ENCODE peak calls at places on chromosomes 12 and 14, in ten cellular contexts. T is SK-N-DZ; Q is HuH-7.5; S is GM18507; K is caudate nucleus; W is HCT116; R is activated CD4-positive, CD25-positive, alpha-beta regulatory T cell treated with anti-CD3 and anti-CD28 coated beads, Interleukin-2, amount 50 U/mL, for 16 hours; G is NCI-H1417; M is tibial nerve; A is NCI-H748 treated with DMSO at 0.1 percent for 48 hours. D is an unnamed sample.

GRCh38 chr12:114186241-114187002 is 219.5 kb downstream of the TBX5 start:
- DNase-seq in T (no peak), Q (no peak), S (no peak), K (peak; percentile 89), W (no peak), R (no peak), G (no peak), M (no peak), A (no peak), D (no peak)

GRCh38 chr14:61671086-61671485 is 24.2 kb upstream of the HIF1A start:
- DNase-seq in T (no peak), Q (no peak), S (no peak), K (no peak), W (no peak), R (no peak), G (no peak), M (no peak), A (no peak), D (no peak)

GRCh38 chr14:94685681-94686485 is 73.7 kb downstream of the SERPINA3 start:
- DNase-seq in T (no peak), Q (no peak), S (no peak), K (no peak), W (no peak), R (no peak), G (no peak), M (no peak), A (no peak), D (no peak)

GRCh38 chr12:113735146-113735545 is 231.0 kb downstream of the RBM19 start:
- DNase-seq in T (peak; percentile 20), Q (no peak), S (no peak), K (no peak), W (no peak), R (no peak), G (no peak), M (no peak), A (no peak), D (no peak)

GRCh38 chr14:49852351-49853157 is at the start of gene NEMF:
- DNase-seq in T (peak; percentile 89), Q (peak; percentile 45), S (no peak), K (peak; percentile 91), W (peak; percentile 90), R (peak; percentile 77), G (peak; percentile 99), M (peak; percentile 74), A (peak; percentile 90), D (peak; percentile 79)

GRCh38 chr12:110686294-110686903 is 2.5 kb downstream of the HVCN1 start:
- DNase-seq in T (no peak), Q (no peak), S (no peak), K (no peak), W (no peak), R (no peak), G (no peak), M (no peak), A (no peak), D (no peak)

GRCh38 chr12:19657401-19657800 is 218.1 kb downstream of the AEBP2 start:
- DNase-seq in T (no peak), Q (no peak), S (no peak), K (no peak), W (no peak), R (no peak), G (no peak), M (no peak), A (no peak), D (no peak)

GRCh38 chr12:32302218-32302826 is 97.0 kb upstream of the FGD4 start:
- DNase-seq in T (peak; percentile 42), Q (peak; percentile 23), S (peak; percentile 54), K (no peak), W (peak; percentile 45), R (no peak), G (no peak), M (no peak), A (peak; percentile 18), D (no peak)

GRCh38 chr14:40697221-40697620 is 909.5 kb upstream of the LRFN5 start:
- DNase-seq in T (no peak), Q (no peak), S (no peak), K (no peak), W (no peak), R (no peak), G (no peak), M (no peak), A (no peak), D (no peak)

GRCh38 chr12:106296179-106296877 is 6.2 kb upstream of the TCP11L2 start:
- DNase-seq in T (no peak), Q (no peak), S (no peak), K (no peak), W (peak; percentile 64), R (no peak), G (no peak), M (no peak), A (no peak), D (no peak)

GRCh38 chr12:120928864-120929652 is 24.9 kb upstream of the SPPL3 start:
- DNase-seq in T (no peak), Q (no peak), S (no peak), K (no peak), W (peak; percentile 90), R (no peak), G (no peak), M (no peak), A (no peak), D (no peak)

GRCh38 chr14:77140343-77140936 is 1.2 kb downstream of the ZDHHC22 start:
- DNase-seq in T (no peak), Q (peak; percentile 31), S (no peak), K (no peak), W (no peak), R (no peak), G (no peak), M (no peak), A (peak; percentile 36), D (no peak)

GRCh38 chr12:58395470-58395869 is 454.1 kb downstream of the ATP23 start:
- DNase-seq in T (no peak), Q (no peak), S (no peak), K (no peak), W (peak; percentile 26), R (no peak), G (no peak), M (no peak), A (no peak), D (no peak)

GRCh38 chr12:112096667-112097066 is 11.9 kb downstream of the NAA25 start:
- DNase-seq in T (no peak), Q (no peak), S (no peak), K (no peak), W (peak; percentile 87), R (no peak), G (no peak), M (no peak), A (no peak), D (peak; percentile 17)

GRCh38 chr12:105317453-105317852 is 13.0 kb upstream of the C12orf75 start:
- DNase-seq in T (no peak), Q (no peak), S (no peak), K (peak; percentile 12), W (no peak), R (no peak), G (no peak), M (no peak), A (no peak), D (no peak)

GRCh38 chr12:76084277-76085158 is at the start of gene NAP1L1:
- DNase-seq in T (peak; percentile 98), Q (peak; percentile 90), S (peak; percentile 90), K (peak; percentile 98), W (peak; percentile 85), R (peak; percentile 90), G (peak; percentile 98), M (peak; percentile 94), A (peak; percentile 83), D (peak; percentile 97)

GRCh38 chr14:64760146-64760755 is 56.0 kb downstream of the PLEKHG3 start:
- DNase-seq in T (peak; percentile 63), Q (peak; percentile 77), S (peak; percentile 37), K (peak; percentile 18), W (peak; percentile 24), R (peak; percentile 22), G (peak; percentile 22), M (no peak), A (peak; percentile 3), D (peak; percentile 60)

GRCh38 chr14:95183082-95183481 is 25.8 kb upstream of the DICER1 start:
- DNase-seq in T (no peak), Q (no peak), S (no peak), K (no peak), W (no peak), R (no peak), G (no peak), M (no peak), A (no peak), D (no peak)

GRCh38 chr14:103140316-103141109 is 17.3 kb downstream of the TNFAIP2 start:
- DNase-seq in T (no peak), Q (no peak), S (peak; percentile 62), K (no peak), W (no peak), R (no peak), G (peak; percentile 98), M (no peak), A (peak; percentile 73), D (no peak)

GRCh38 chr12:12379831-12380730 is 23.2 kb downstream of the BORCS5 start:
- DNase-seq in T (no peak), Q (no peak), S (no peak), K (no peak), W (no peak), R (no peak), G (no peak), M (no peak), A (no peak), D (no peak)

GRCh38 chr14:69999246-69999645 is 120.0 kb downstream of the SMOC1 start:
- DNase-seq in T (no peak), Q (no peak), S (no peak), K (no peak), W (no peak), R (no peak), G (no peak), M (no peak), A (peak; percentile 59), D (no peak)

GRCh38 chr14:31927348-31927826 is 149.7 kb upstream of the ARHGAP5 start:
- DNase-seq in T (peak; percentile 62), Q (no peak), S (no peak), K (no peak), W (no peak), R (no peak), G (no peak), M (no peak), A (no peak), D (no peak)

GRCh38 chr12:108257004-108257403 is 82.1 kb downstream of the CMKLR1 start:
- DNase-seq in T (no peak), Q (no peak), S (no peak), K (no peak), W (no peak), R (no peak), G (no peak), M (no peak), A (no peak), D (no peak)

GRCh38 chr14:77880056-77880455 is 80.1 kb downstream of the ADCK1 start:
- DNase-seq in T (no peak), Q (no peak), S (no peak), K (no peak), W (no peak), R (no peak), G (no peak), M (no peak), A (no peak), D (no peak)

GRCh38 chr14:96139169-96139568 is 65.5 kb upstream of the BDKRB2 start:
- DNase-seq in T (no peak), Q (no peak), S (no peak), K (no peak), W (no peak), R (no peak), G (no peak), M (no peak), A (no peak), D (no peak)

GRCh38 chr12:121131941-121132341 is 735 bp upstream of the P2RX7 start:
- DNase-seq in T (no peak), Q (no peak), S (no peak), K (no peak), W (no peak), R (no peak), G (no peak), M (no peak), A (no peak), D (no peak)

GRCh38 chr14:72925171-72925759 is 999 bp upstream of the DCAF4 start:
- DNase-seq in T (no peak), Q (no peak), S (no peak), K (no peak), W (no peak), R (no peak), G (no peak), M (no peak), A (no peak), D (no peak)

GRCh38 chr12:83065562-83065961 is 378.9 kb downstream of the TMTC2 start:
- DNase-seq in T (no peak), Q (no peak), S (no peak), K (no peak), W (no peak), R (no peak), G (no peak), M (no peak), A (no peak), D (no peak)